ENCODE peak calls at places on chromosomes 13 and 19, in five cellular contexts. One of them, this sample, is unnamed.
A peak's percentile ranks its signal among the peaks of the same experiment; 100 is the strongest.

GRCh38 chr13:94433055-94433947 is 46.2 kb downstream of the DCT start:
- DNase-seq in IMR-90: no peak
- DNase-seq in stimulated activated CD4-positive, alpha-beta T cell treated with anti-CD3 and anti-CD28 coated beads, Interleukin-1b, Interleukin-23, amount 100 ng/mL, for 48 hours: peak; percentile 61
- DNase-seq in RCC 7860: no peak
- DNase-seq in stimulated activated CD8-positive, alpha-beta memory T cell treated with anti-CD3 and anti-CD28 coated beads, Interleukin-15, amount 100 ng/mL, for 1 hour: no peak
- DNase-seq in this sample: no peak

GRCh38 chr13:75760182-75760981 is 124.3 kb downstream of the LMO7 start:
- DNase-seq in stimulated activated CD4-positive, alpha-beta T cell treated with anti-CD3 and anti-CD28 coated beads, Interleukin-1b, Interleukin-23, amount 100 ng/mL, for 48 hours: no peak
- DNase-seq in RCC 7860: peak; percentile 34
- DNase-seq in IMR-90: peak; percentile 33
- DNase-seq in stimulated activated CD8-positive, alpha-beta memory T cell treated with anti-CD3 and anti-CD28 coated beads, Interleukin-15, amount 100 ng/mL, for 1 hour: no peak
- DNase-seq in this sample: peak; percentile 32

GRCh38 chr13:46992383-46992952 is 95.6 kb upstream of the HTR2A start:
- DNase-seq in RCC 7860: no peak
- DNase-seq in stimulated activated CD4-positive, alpha-beta T cell treated with anti-CD3 and anti-CD28 coated beads, Interleukin-1b, Interleukin-23, amount 100 ng/mL, for 48 hours: no peak
- DNase-seq in stimulated activated CD8-positive, alpha-beta memory T cell treated with anti-CD3 and anti-CD28 coated beads, Interleukin-15, amount 100 ng/mL, for 1 hour: no peak
- DNase-seq in IMR-90: no peak
- DNase-seq in this sample: peak; percentile 21

GRCh38 chr13:70490320-70490935 is 382.2 kb upstream of the KLHL1 start:
- DNase-seq in stimulated activated CD8-positive, alpha-beta memory T cell treated with anti-CD3 and anti-CD28 coated beads, Interleukin-15, amount 100 ng/mL, for 1 hour: no peak
- DNase-seq in stimulated activated CD4-positive, alpha-beta T cell treated with anti-CD3 and anti-CD28 coated beads, Interleukin-1b, Interleukin-23, amount 100 ng/mL, for 48 hours: no peak
- DNase-seq in RCC 7860: no peak
- DNase-seq in IMR-90: no peak
- DNase-seq in this sample: no peak

GRCh38 chr19:43525836-43526771 is 897 bp downstream of the ETHE1 start:
- DNase-seq in stimulated activated CD4-positive, alpha-beta T cell treated with anti-CD3 and anti-CD28 coated beads, Interleukin-1b, Interleukin-23, amount 100 ng/mL, for 48 hours: peak; percentile 43
- DNase-seq in IMR-90: peak; percentile 9
- DNase-seq in RCC 7860: no peak
- DNase-seq in stimulated activated CD8-positive, alpha-beta memory T cell treated with anti-CD3 and anti-CD28 coated beads, Interleukin-15, amount 100 ng/mL, for 1 hour: no peak
- DNase-seq in this sample: peak; percentile 64

GRCh38 chr19:48569814-48570213 is 17.8 kb downstream of the SULT2B1 start:
- DNase-seq in stimulated activated CD8-positive, alpha-beta memory T cell treated with anti-CD3 and anti-CD28 coated beads, Interleukin-15, amount 100 ng/mL, for 1 hour: no peak
- DNase-seq in IMR-90: peak; percentile 56
- DNase-seq in stimulated activated CD4-positive, alpha-beta T cell treated with anti-CD3 and anti-CD28 coated beads, Interleukin-1b, Interleukin-23, amount 100 ng/mL, for 48 hours: no peak
- DNase-seq in RCC 7860: no peak
- DNase-seq in this sample: peak; percentile 44

GRCh38 chr19:2461751-2462634 is 5.2 kb upstream of the LMNB2 start:
- DNase-seq in stimulated activated CD4-positive, alpha-beta T cell treated with anti-CD3 and anti-CD28 coated beads, Interleukin-1b, Interleukin-23, amount 100 ng/mL, for 48 hours: peak; percentile 65
- DNase-seq in RCC 7860: peak; percentile 56
- DNase-seq in stimulated activated CD8-positive, alpha-beta memory T cell treated with anti-CD3 and anti-CD28 coated beads, Interleukin-15, amount 100 ng/mL, for 1 hour: no peak
- DNase-seq in IMR-90: peak; percentile 56
- DNase-seq in this sample: peak; percentile 72

GRCh38 chr13:31807090-31807541 is 67.8 kb downstream of the RXFP2 start:
- DNase-seq in IMR-90: no peak
- DNase-seq in stimulated activated CD8-positive, alpha-beta memory T cell treated with anti-CD3 and anti-CD28 coated beads, Interleukin-15, amount 100 ng/mL, for 1 hour: no peak
- DNase-seq in RCC 7860: no peak
- DNase-seq in stimulated activated CD4-positive, alpha-beta T cell treated with anti-CD3 and anti-CD28 coated beads, Interleukin-1b, Interleukin-23, amount 100 ng/mL, for 48 hours: no peak
- DNase-seq in this sample: peak; percentile 85

GRCh38 chr19:41226053-41226873 is 7.2 kb downstream of the AXL start:
- DNase-seq in stimulated activated CD8-positive, alpha-beta memory T cell treated with anti-CD3 and anti-CD28 coated beads, Interleukin-15, amount 100 ng/mL, for 1 hour: no peak
- DNase-seq in RCC 7860: peak; percentile 85
- DNase-seq in stimulated activated CD4-positive, alpha-beta T cell treated with anti-CD3 and anti-CD28 coated beads, Interleukin-1b, Interleukin-23, amount 100 ng/mL, for 48 hours: peak; percentile 32
- DNase-seq in IMR-90: peak; percentile 82
- DNase-seq in this sample: peak; percentile 96

This sample was measured in GM23248.